ENCODE peak calls at places on chromosomes 11 and 22, in five cellular contexts. Y, N, K, P and R are unnamed samples.

GRCh38 chr11:61793084-61793828 is 545 bp downstream of the FEN1 start:
- DNase-seq in K (no peak), P (peak; percentile 44), Y (no peak), N (peak; percentile 47), R (no peak)

GRCh38 chr11:64705501-64705900 is 17.5 kb downstream of the NRXN2 start:
- DNase-seq in Y (no peak), N (no peak), K (no peak), P (no peak), R (no peak)

GRCh38 chr11:134278356-134278755 is 2.2 kb downstream of the GLB1L3 start:
- DNase-seq in Y (no peak), P (no peak), N (no peak), K (no peak), R (no peak)

GRCh38 chr11:35658028-35658948 is 4.3 kb upstream of the TRIM44 start:
- DNase-seq in P (no peak), Y (no peak), K (peak; percentile 50), N (no peak), R (no peak)

GRCh38 chr11:63906585-63906984 is 10.4 kb downstream of the RCOR2 start:
- DNase-seq in P (no peak), N (no peak), K (peak; percentile 13), Y (peak; percentile 49), R (no peak)

GRCh38 chr11:67699521-67699920 is 25.1 kb upstream of the ALDH3B2 start:
- DNase-seq in N (no peak), Y (no peak), P (no peak), K (peak; percentile 32), R (no peak)

GRCh38 chr22:34623580-34623979 is 442.4 kb upstream of the ISX start:
- DNase-seq in K (no peak), P (no peak), Y (no peak), N (no peak), R (no peak)

GRCh38 chr11:79744941-79745340 is 304.1 kb upstream of the TENM4 start:
- DNase-seq in K (no peak), P (no peak), N (no peak), Y (no peak), R (no peak)

GRCh38 chr11:95520361-95520760 is 269.2 kb downstream of the FAM76B start:
- DNase-seq in P (no peak), N (no peak), Y (no peak), K (no peak), R (no peak)

GRCh38 chr11:117421471-117421870 is 93.8 kb downstream of the CEP164 start:
- DNase-seq in K (no peak), Y (no peak), P (no peak), N (no peak), R (no peak)

DNA sequence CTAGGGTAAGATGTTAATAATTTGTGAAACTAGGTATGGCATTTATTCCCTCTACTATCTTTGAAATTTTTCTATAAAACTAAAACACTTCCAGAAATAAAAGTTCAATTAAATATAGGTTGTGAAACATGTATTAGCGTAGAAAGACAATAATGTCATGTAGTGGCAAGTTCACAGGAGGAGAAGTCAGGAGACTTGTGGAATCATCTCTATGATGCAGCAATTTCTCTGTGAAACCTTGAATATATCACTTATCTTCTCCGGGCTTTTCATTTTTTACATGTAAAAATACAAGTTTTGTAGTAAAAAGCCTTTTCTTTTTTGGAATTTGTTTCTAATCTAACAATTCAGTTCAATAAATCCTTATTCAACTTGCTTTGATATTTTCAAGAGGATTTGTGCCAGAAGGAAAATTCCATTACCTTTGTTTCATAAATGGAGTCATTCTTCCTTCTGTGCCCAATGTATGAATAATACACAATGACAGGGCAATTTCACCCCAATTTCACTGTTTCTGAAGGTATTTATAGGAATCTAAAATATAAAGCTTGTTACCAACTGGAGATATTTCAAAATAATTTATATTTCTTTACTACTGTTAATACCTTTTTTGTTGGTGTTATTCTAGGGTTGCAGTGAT is 758.3 kb downstream of the FAM181B start:
- DNase-seq in N (no peak), Y (no peak), P (no peak), K (no peak), R (no peak)
- H3K27ac ChIP-seq in N (no peak overlapping the region), Y (no peak overlapping the region), P (no peak overlapping the region), K (no peak overlapping the region), R (no peak overlapping the region)

GRCh38 chr22:49324527-49325491 is 502.9 kb downstream of the BRD1 start:
- DNase-seq in N (no peak), K (no peak), Y (no peak), P (peak; percentile 19), R (no peak)
- H3K9me3 ChIP-seq in N (no peaks in the 10 kb centered on the region), K (peaks cover 68% of the 10 kb centered on the region), Y (no peaks in the 10 kb centered on the region), P (no peaks in the 10 kb centered on the region), R (peaks cover 90% of the 10 kb centered on the region)

DNA sequence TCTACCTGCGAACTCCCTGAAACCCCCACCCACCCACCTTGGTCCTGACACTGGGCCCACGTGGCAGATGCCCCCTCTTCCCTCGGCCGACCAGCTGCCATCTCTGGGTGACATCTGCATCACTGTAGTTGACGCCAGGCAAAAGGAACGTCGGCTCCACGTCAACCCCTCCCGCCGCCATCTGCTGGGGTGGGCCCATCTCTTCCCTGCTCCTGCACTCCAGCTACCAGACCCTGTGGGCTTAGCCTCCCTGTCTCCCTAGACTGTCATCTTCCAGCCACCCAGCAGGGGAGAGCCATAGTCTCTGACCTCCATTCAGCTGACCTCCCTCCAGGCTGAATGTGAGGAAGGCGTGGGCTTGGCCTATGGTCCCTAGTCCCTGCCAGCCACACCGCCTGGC is 21.3 kb downstream of the CHID1 start:
- DNase-seq in K (no peak), N (no peak), P (no peak), Y (no peak), R (no peak)
- H3K27ac ChIP-seq in K (no peak overlapping the region), N (no peak overlapping the region), P (no peak overlapping the region), Y (no peak overlapping the region), R (no peak overlapping the region)

GRCh38 chr22:48758905-48759875 is 1068.5 kb downstream of the BRD1 start:
- DNase-seq in P (no peak), N (no peak), K (no peak), Y (no peak), R (no peak)
- H3K9me3 ChIP-seq in P (peaks cover 3% of the 10 kb centered on the region), N (no peaks in the 10 kb centered on the region), K (peaks cover 58% of the 10 kb centered on the region), Y (no peaks in the 10 kb centered on the region), R (peaks cover 78% of the 10 kb centered on the region)

DNA sequence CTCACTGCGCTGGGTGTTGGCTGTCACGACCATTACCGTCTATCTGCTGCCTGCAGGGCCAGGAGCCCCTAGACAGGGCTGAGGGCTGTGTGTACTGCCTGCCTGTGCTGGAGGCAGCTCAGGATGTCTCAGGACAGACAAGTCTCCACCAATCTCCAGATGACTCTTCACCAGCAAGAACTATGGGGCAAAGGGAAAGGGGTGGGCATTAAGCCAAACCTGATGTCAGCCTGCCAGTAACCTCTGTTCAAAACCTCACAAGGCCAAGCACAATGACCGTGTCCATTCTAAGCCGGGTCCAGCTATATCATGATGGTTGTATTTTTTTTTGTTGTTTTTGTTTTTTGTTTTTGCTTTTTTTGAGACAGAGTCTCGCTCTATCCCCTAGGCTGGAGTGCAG is 31.6 kb downstream of the MAFF start:
- DNase-seq in P (peak; percentile 35), K (peak; percentile 45), Y (no peak), N (no peak), R (no peak)
- H3K27ac ChIP-seq in P (no peak overlapping the region), K (no peak overlapping the region), Y (no peak overlapping the region), N (peak overlapping the region; percentile 26), R (no peak overlapping the region)

DNA sequence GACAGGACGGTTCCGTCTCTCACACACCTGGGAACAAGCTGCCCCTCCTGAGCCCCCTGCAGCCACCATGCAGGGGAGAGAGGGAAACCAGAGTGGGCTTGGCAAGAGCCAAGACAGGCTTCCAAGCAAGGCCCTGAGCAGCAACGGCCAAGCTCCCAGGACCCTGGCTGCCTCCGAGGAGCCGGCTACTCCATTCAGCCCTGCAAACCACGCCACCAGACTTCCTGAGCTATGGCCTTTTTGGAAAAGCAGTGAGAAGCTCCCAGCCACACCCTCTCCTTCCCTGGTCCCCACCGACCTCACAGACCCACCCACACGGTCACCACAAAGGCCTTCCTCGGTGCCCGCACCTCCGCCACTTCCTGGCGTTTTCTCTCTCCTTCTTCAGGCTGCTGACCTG is 479.0 kb downstream of the BRD1 start:
- DNase-seq in P (peak; percentile 9), K (no peak), Y (no peak), N (no peak), R (no peak)
- H3K9me3 ChIP-seq in P (no peaks in the 10 kb centered on the region), K (peaks cover 59% of the 10 kb centered on the region), Y (no peaks in the 10 kb centered on the region), N (no peaks in the 10 kb centered on the region), R (peaks cover 85% of the 10 kb centered on the region)